ENCODE peak calls at places on chromosomes 2 and 18, in eight cellular contexts. One of them, this sample, is unnamed.

GRCh38 chr2:5538717-5539116 is 153.5 kb upstream of the SOX11 start:
- DNase-seq in lower lobe of right lung: no peak
- DNase-seq in neural progenitor cell: no peak
- DNase-seq in heart left ventricle: no peak
- DNase-seq in brain microvascular endothelial cell: no peak
- DNase-seq in CD4-positive, CD25-positive, alpha-beta regulatory T cell: no peak
- DNase-seq in thyroid gland: no peak
- DNase-seq in bronchial epithelial cell: no peak
- DNase-seq in this sample: no peak

GRCh38 chr2:138237657-138238384 is 263.7 kb upstream of the SPOPL start:
- DNase-seq in lower lobe of right lung: no peak
- DNase-seq in neural progenitor cell: no peak
- DNase-seq in heart left ventricle: no peak
- DNase-seq in brain microvascular endothelial cell: no peak
- DNase-seq in CD4-positive, CD25-positive, alpha-beta regulatory T cell: no peak
- DNase-seq in thyroid gland: no peak
- DNase-seq in bronchial epithelial cell: no peak
- DNase-seq in this sample: no peak

GRCh38 chr2:38997784-38998183 is 108.1 kb downstream of the ARHGEF33 start:
- DNase-seq in lower lobe of right lung: no peak
- DNase-seq in neural progenitor cell: no peak
- DNase-seq in heart left ventricle: no peak
- DNase-seq in brain microvascular endothelial cell: peak; percentile 89
- DNase-seq in CD4-positive, CD25-positive, alpha-beta regulatory T cell: no peak
- DNase-seq in thyroid gland: peak; percentile 47
- DNase-seq in bronchial epithelial cell: peak; percentile 94
- DNase-seq in this sample: peak; percentile 25

GRCh38 chr2:192194866-192195547 is at the start of gene TMEFF2:
- DNase-seq in lower lobe of right lung: peak; percentile 58
- DNase-seq in neural progenitor cell: peak; percentile 96
- DNase-seq in heart left ventricle: peak; percentile 36
- DNase-seq in brain microvascular endothelial cell: peak; percentile 74
- DNase-seq in CD4-positive, CD25-positive, alpha-beta regulatory T cell: peak; percentile 47
- DNase-seq in thyroid gland: peak; percentile 14
- DNase-seq in bronchial epithelial cell: no peak
- DNase-seq in this sample: peak; percentile 18

GRCh38 chr2:97911210-97911921 is 84.4 kb downstream of the TMEM131 start:
- DNase-seq in lower lobe of right lung: no peak
- DNase-seq in neural progenitor cell: no peak
- DNase-seq in heart left ventricle: no peak
- DNase-seq in brain microvascular endothelial cell: peak; percentile 25
- DNase-seq in CD4-positive, CD25-positive, alpha-beta regulatory T cell: no peak
- DNase-seq in thyroid gland: no peak
- DNase-seq in bronchial epithelial cell: peak; percentile 49
- DNase-seq in this sample: no peak

GRCh38 chr2:15725101-15725787 is 133.6 kb downstream of the DDX1 start:
- DNase-seq in lower lobe of right lung: no peak
- DNase-seq in neural progenitor cell: no peak
- DNase-seq in heart left ventricle: no peak
- DNase-seq in brain microvascular endothelial cell: no peak
- DNase-seq in CD4-positive, CD25-positive, alpha-beta regulatory T cell: no peak
- DNase-seq in thyroid gland: no peak
- DNase-seq in bronchial epithelial cell: no peak
- DNase-seq in this sample: no peak

GRCh38 chr18:26097563-26097962 is 7.2 kb upstream of the SS18 start:
- DNase-seq in lower lobe of right lung: no peak
- DNase-seq in neural progenitor cell: no peak
- DNase-seq in heart left ventricle: no peak
- DNase-seq in brain microvascular endothelial cell: no peak
- DNase-seq in CD4-positive, CD25-positive, alpha-beta regulatory T cell: no peak
- DNase-seq in thyroid gland: no peak
- DNase-seq in bronchial epithelial cell: peak; percentile 95
- DNase-seq in this sample: no peak

GRCh38 chr2:70964133-70964532 is 14.3 kb upstream of the ANKRD53 start:
- DNase-seq in lower lobe of right lung: no peak
- DNase-seq in neural progenitor cell: no peak
- DNase-seq in heart left ventricle: no peak
- DNase-seq in brain microvascular endothelial cell: no peak
- DNase-seq in CD4-positive, CD25-positive, alpha-beta regulatory T cell: no peak
- DNase-seq in thyroid gland: no peak
- DNase-seq in bronchial epithelial cell: no peak
- DNase-seq in this sample: no peak

GRCh38 chr2:231800493-231801091 is 14.3 kb downstream of the COPS7B start:
- DNase-seq in lower lobe of right lung: no peak
- DNase-seq in neural progenitor cell: peak; percentile 58
- DNase-seq in heart left ventricle: no peak
- DNase-seq in brain microvascular endothelial cell: peak; percentile 40
- DNase-seq in CD4-positive, CD25-positive, alpha-beta regulatory T cell: peak; percentile 61
- DNase-seq in thyroid gland: peak; percentile 35
- DNase-seq in bronchial epithelial cell: peak; percentile 30
- DNase-seq in this sample: no peak

GRCh38 chr2:101371635-101372034 is 15.7 kb downstream of the CREG2 start:
- DNase-seq in lower lobe of right lung: no peak
- DNase-seq in neural progenitor cell: no peak
- DNase-seq in heart left ventricle: no peak
- DNase-seq in brain microvascular endothelial cell: no peak
- DNase-seq in CD4-positive, CD25-positive, alpha-beta regulatory T cell: no peak
- DNase-seq in thyroid gland: no peak
- DNase-seq in bronchial epithelial cell: no peak
- DNase-seq in this sample: no peak

GRCh38 chr2:7191927-7192326 is 274.7 kb downstream of the RNF144A start:
- DNase-seq in lower lobe of right lung: no peak
- DNase-seq in neural progenitor cell: no peak
- DNase-seq in heart left ventricle: no peak
- DNase-seq in brain microvascular endothelial cell: peak; percentile 96
- DNase-seq in CD4-positive, CD25-positive, alpha-beta regulatory T cell: no peak
- DNase-seq in thyroid gland: no peak
- DNase-seq in bronchial epithelial cell: peak; percentile 48
- DNase-seq in this sample: peak; percentile 95

GRCh38 chr2:2922156-2922555 is 455.5 kb downstream of the EIPR1 start:
- DNase-seq in lower lobe of right lung: no peak
- DNase-seq in neural progenitor cell: no peak
- DNase-seq in heart left ventricle: no peak
- DNase-seq in brain microvascular endothelial cell: no peak
- DNase-seq in CD4-positive, CD25-positive, alpha-beta regulatory T cell: no peak
- DNase-seq in thyroid gland: no peak
- DNase-seq in bronchial epithelial cell: no peak
- DNase-seq in this sample: no peak

GRCh38 chr2:56202722-56203121 is 18.9 kb downstream of the CCDC85A start:
- DNase-seq in lower lobe of right lung: no peak
- DNase-seq in neural progenitor cell: no peak
- DNase-seq in heart left ventricle: no peak
- DNase-seq in brain microvascular endothelial cell: no peak
- DNase-seq in CD4-positive, CD25-positive, alpha-beta regulatory T cell: no peak
- DNase-seq in thyroid gland: no peak
- DNase-seq in bronchial epithelial cell: no peak
- DNase-seq in this sample: no peak

GRCh38 chr2:141703506-141703905 is 427.3 kb downstream of the LRP1B start:
- DNase-seq in lower lobe of right lung: no peak
- DNase-seq in neural progenitor cell: no peak
- DNase-seq in heart left ventricle: no peak
- DNase-seq in brain microvascular endothelial cell: no peak
- DNase-seq in CD4-positive, CD25-positive, alpha-beta regulatory T cell: no peak
- DNase-seq in thyroid gland: no peak
- DNase-seq in bronchial epithelial cell: no peak
- DNase-seq in this sample: no peak

GRCh38 chr2:238843476-238843875 is 4.4 kb upstream of the TWIST2 start:
- DNase-seq in lower lobe of right lung: no peak
- DNase-seq in neural progenitor cell: no peak
- DNase-seq in heart left ventricle: no peak
- DNase-seq in brain microvascular endothelial cell: no peak
- DNase-seq in CD4-positive, CD25-positive, alpha-beta regulatory T cell: no peak
- DNase-seq in thyroid gland: no peak
- DNase-seq in bronchial epithelial cell: no peak
- DNase-seq in this sample: no peak

GRCh38 chr2:95323347-95324155 is 26.4 kb downstream of the KCNIP3 start:
- DNase-seq in lower lobe of right lung: no peak
- DNase-seq in neural progenitor cell: peak; percentile 52
- DNase-seq in heart left ventricle: no peak
- DNase-seq in brain microvascular endothelial cell: peak; percentile 15
- DNase-seq in CD4-positive, CD25-positive, alpha-beta regulatory T cell: no peak
- DNase-seq in thyroid gland: peak; percentile 78
- DNase-seq in bronchial epithelial cell: peak; percentile 36
- DNase-seq in this sample: no peak

GRCh38 chr2:36849265-36849664 is 117.1 kb downstream of the STRN start:
- DNase-seq in lower lobe of right lung: no peak
- DNase-seq in neural progenitor cell: no peak
- DNase-seq in heart left ventricle: no peak
- DNase-seq in brain microvascular endothelial cell: no peak
- DNase-seq in CD4-positive, CD25-positive, alpha-beta regulatory T cell: no peak
- DNase-seq in thyroid gland: no peak
- DNase-seq in bronchial epithelial cell: no peak
- DNase-seq in this sample: no peak

GRCh38 chr2:36859366-36859792 is 107.0 kb downstream of the STRN start:
- DNase-seq in lower lobe of right lung: no peak
- DNase-seq in neural progenitor cell: no peak
- DNase-seq in heart left ventricle: no peak
- DNase-seq in brain microvascular endothelial cell: no peak
- DNase-seq in CD4-positive, CD25-positive, alpha-beta regulatory T cell: no peak
- DNase-seq in thyroid gland: no peak
- DNase-seq in bronchial epithelial cell: no peak
- DNase-seq in this sample: no peak

GRCh38 chr2:36858551-36859365 is 107.6 kb downstream of the STRN start:
- DNase-seq in lower lobe of right lung: no peak
- DNase-seq in neural progenitor cell: peak; percentile 9
- DNase-seq in heart left ventricle: no peak
- DNase-seq in brain microvascular endothelial cell: no peak
- DNase-seq in CD4-positive, CD25-positive, alpha-beta regulatory T cell: peak; percentile 29
- DNase-seq in thyroid gland: no peak
- DNase-seq in bronchial epithelial cell: no peak
- DNase-seq in this sample: no peak

GRCh38 chr2:36857713-36858112 is 108.6 kb downstream of the STRN start:
- DNase-seq in lower lobe of right lung: no peak
- DNase-seq in neural progenitor cell: no peak
- DNase-seq in heart left ventricle: no peak
- DNase-seq in brain microvascular endothelial cell: no peak
- DNase-seq in CD4-positive, CD25-positive, alpha-beta regulatory T cell: no peak
- DNase-seq in thyroid gland: no peak
- DNase-seq in bronchial epithelial cell: no peak
- DNase-seq in this sample: no peak

GRCh38 chr2:36854241-36854640 is 112.1 kb downstream of the STRN start:
- DNase-seq in lower lobe of right lung: no peak
- DNase-seq in neural progenitor cell: no peak
- DNase-seq in heart left ventricle: no peak
- DNase-seq in brain microvascular endothelial cell: no peak
- DNase-seq in CD4-positive, CD25-positive, alpha-beta regulatory T cell: no peak
- DNase-seq in thyroid gland: no peak
- DNase-seq in bronchial epithelial cell: peak; percentile 53
- DNase-seq in this sample: no peak
- H3K36me3 ChIP-seq in lower lobe of right lung: peaks cover 80% of the 10 kb centered on the region
- H3K36me3 ChIP-seq in neural progenitor cell: no peaks in the 10 kb centered on the region
- H3K36me3 ChIP-seq in heart left ventricle: peaks cover 100% of the 10 kb centered on the region
- H3K36me3 ChIP-seq in brain microvascular endothelial cell: peaks cover 4% of the 10 kb centered on the region
- H3K36me3 ChIP-seq in CD4-positive, CD25-positive, alpha-beta regulatory T cell: peaks cover 64% of the 10 kb centered on the region
- H3K36me3 ChIP-seq in thyroid gland: peaks cover 12% of the 10 kb centered on the region
- H3K36me3 ChIP-seq in bronchial epithelial cell: peaks cover 7% of the 10 kb centered on the region
- H3K36me3 ChIP-seq in this sample: no peaks in the 10 kb centered on the region

DNA sequence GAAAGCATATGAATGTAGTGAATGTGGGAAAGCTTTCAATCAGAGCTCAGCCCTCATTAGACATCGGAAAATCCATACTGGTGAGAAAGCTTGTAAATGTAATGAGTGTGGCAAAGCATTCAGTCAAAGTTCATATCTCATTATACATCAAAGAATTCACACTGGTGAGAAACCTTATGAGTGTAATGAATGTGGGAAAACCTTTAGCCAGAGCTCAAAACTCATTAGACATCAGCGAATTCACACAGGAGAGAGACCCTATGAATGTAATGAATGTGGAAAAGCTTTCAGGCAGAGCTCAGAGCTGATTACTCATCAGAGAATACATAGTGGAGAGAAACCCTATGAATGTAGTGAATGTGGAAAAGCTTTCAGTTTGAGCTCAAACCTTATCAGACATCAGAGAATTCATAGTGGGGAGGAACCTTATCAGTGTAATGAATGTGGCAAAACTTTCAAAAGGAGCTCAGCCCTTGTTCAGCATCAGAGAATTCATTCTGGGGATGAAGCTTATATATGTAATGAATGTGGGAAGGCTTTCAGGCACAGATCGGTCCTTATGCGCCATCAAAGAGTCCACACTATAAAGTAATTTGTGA is 5.0 kb downstream of the ZNF397 start:
- DNase-seq in lower lobe of right lung: no peak
- DNase-seq in neural progenitor cell: no peak
- DNase-seq in heart left ventricle: no peak
- DNase-seq in brain microvascular endothelial cell: no peak
- DNase-seq in CD4-positive, CD25-positive, alpha-beta regulatory T cell: no peak
- DNase-seq in thyroid gland: no peak
- DNase-seq in bronchial epithelial cell: no peak
- DNase-seq in this sample: no peak
- H3K36me3 ChIP-seq in lower lobe of right lung: peaks cover 82% of the 10 kb centered on the region
- H3K36me3 ChIP-seq in neural progenitor cell: peaks cover 49% of the 10 kb centered on the region
- H3K36me3 ChIP-seq in heart left ventricle: peaks cover 84% of the 10 kb centered on the region
- H3K36me3 ChIP-seq in brain microvascular endothelial cell: peaks cover 53% of the 10 kb centered on the region
- H3K36me3 ChIP-seq in CD4-positive, CD25-positive, alpha-beta regulatory T cell: peaks cover 62% of the 10 kb centered on the region
- H3K36me3 ChIP-seq in thyroid gland: peaks cover 42% of the 10 kb centered on the region
- H3K36me3 ChIP-seq in bronchial epithelial cell: peaks cover 21% of the 10 kb centered on the region
- H3K36me3 ChIP-seq in this sample: peaks cover 4% of the 10 kb centered on the region

GRCh38 chr2:189442468-189442867 is 1.2 kb downstream of the WDR75 start:
- DNase-seq in lower lobe of right lung: no peak
- DNase-seq in neural progenitor cell: no peak
- DNase-seq in heart left ventricle: peak; percentile 17
- DNase-seq in brain microvascular endothelial cell: no peak
- DNase-seq in CD4-positive, CD25-positive, alpha-beta regulatory T cell: no peak
- DNase-seq in thyroid gland: no peak
- DNase-seq in bronchial epithelial cell: no peak
- DNase-seq in this sample: no peak
- H3K36me3 ChIP-seq in lower lobe of right lung: no peaks in the 10 kb centered on the region
- H3K36me3 ChIP-seq in neural progenitor cell: no peaks in the 10 kb centered on the region
- H3K36me3 ChIP-seq in heart left ventricle: peaks cover 6% of the 10 kb centered on the region
- H3K36me3 ChIP-seq in brain microvascular endothelial cell: no peaks in the 10 kb centered on the region
- H3K36me3 ChIP-seq in CD4-positive, CD25-positive, alpha-beta regulatory T cell: peaks cover 5% of the 10 kb centered on the region
- H3K36me3 ChIP-seq in thyroid gland: no peaks in the 10 kb centered on the region
- H3K36me3 ChIP-seq in bronchial epithelial cell: no peaks in the 10 kb centered on the region
- H3K36me3 ChIP-seq in this sample: no peaks in the 10 kb centered on the region

DNA sequence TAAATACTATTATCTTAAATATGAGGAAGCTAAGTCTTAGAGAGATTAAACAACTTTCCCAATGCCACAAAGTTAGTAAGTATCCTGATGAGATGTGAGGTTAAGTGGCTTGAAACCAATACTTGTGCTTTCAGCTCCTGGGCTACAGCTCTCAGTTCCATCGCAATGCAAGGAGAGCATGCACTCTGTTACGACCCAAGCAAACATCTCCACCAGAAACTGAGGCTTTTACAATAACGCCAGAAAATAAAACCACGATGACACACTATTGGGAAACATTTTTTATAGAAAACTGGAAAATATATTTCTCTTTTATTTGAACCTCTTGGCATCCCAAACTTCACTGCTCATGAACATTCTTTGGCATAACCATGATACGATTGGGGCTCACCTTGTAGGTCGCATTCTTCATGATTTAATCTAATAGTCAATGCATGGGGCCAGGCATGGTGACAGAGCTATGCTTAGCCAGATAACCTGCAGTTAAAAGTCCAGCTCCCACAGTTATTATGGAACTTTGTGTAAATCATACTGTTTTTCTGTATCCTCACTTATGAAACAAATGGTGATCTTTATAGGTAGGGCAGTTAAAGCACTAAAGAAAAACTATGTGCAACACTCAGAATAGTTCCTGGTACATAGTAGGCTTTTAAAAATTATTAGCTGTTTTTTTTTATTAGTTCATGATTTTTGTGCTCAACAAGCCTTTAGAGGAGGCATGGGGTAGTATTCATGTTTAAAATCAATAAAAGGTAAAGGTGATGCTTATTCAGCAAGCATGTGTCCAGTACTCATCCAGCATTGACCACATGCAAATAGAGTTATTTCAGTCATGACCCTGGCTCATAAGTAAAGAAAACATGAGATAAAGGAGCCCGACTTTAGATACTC is 238.3 kb upstream of the TRIB2 start:
- DNase-seq in lower lobe of right lung: no peak
- DNase-seq in neural progenitor cell: no peak
- DNase-seq in heart left ventricle: no peak
- DNase-seq in brain microvascular endothelial cell: no peak
- DNase-seq in CD4-positive, CD25-positive, alpha-beta regulatory T cell: no peak
- DNase-seq in thyroid gland: no peak
- DNase-seq in bronchial epithelial cell: no peak
- DNase-seq in this sample: no peak
- H3K36me3 ChIP-seq in lower lobe of right lung: no peaks in the 10 kb centered on the region
- H3K36me3 ChIP-seq in neural progenitor cell: no peaks in the 10 kb centered on the region
- H3K36me3 ChIP-seq in heart left ventricle: no peaks in the 10 kb centered on the region
- H3K36me3 ChIP-seq in brain microvascular endothelial cell: no peaks in the 10 kb centered on the region
- H3K36me3 ChIP-seq in CD4-positive, CD25-positive, alpha-beta regulatory T cell: no peaks in the 10 kb centered on the region
- H3K36me3 ChIP-seq in thyroid gland: no peaks in the 10 kb centered on the region
- H3K36me3 ChIP-seq in bronchial epithelial cell: no peaks in the 10 kb centered on the region
- H3K36me3 ChIP-seq in this sample: no peaks in the 10 kb centered on the region